ENCODE peak calls at places on chromosomes 16 and 17, in six cellular contexts. F is AG10803, D is right atrium auricular region, C is BJ, U is tibial nerve, I is cardiac muscle cell. Q is an unnamed sample.
A peak's percentile ranks its signal among the peaks of the same experiment; 100 is the strongest.

GRCh38 chr17:42068979-42069378 is 18.6 kb upstream of the C17orf113 start:
- DNase-seq in F (no peak), D (no peak), C (no peak), U (no peak), I (no peak), Q (no peak)

GRCh38 chr16:56950881-56951771 is 10.6 kb upstream of the CETP start:
- DNase-seq in F (peak; percentile 59), D (no peak), C (no peak), U (peak; percentile 41), I (peak; percentile 70), Q (peak; percentile 42)

GRCh38 chr16:17836868-17837602 is 366.3 kb upstream of the XYLT1 start:
- DNase-seq in F (peak; percentile 97), D (no peak), C (peak; percentile 92), U (no peak), I (peak; percentile 10), Q (peak; percentile 98)

GRCh38 chr17:3015890-3016289 is 47.5 kb downstream of the OR1D5 start:
- DNase-seq in F (peak; percentile 19), D (no peak), C (no peak), U (no peak), I (no peak), Q (no peak)

GRCh38 chr16:21222495-21223337 is 10.8 kb upstream of the ANKS4B start:
- DNase-seq in F (no peak), D (no peak), C (no peak), U (no peak), I (no peak), Q (no peak)

GRCh38 chr16:1612320-1613111 is at the start of gene CRAMP1:
- DNase-seq in F (no peak), D (no peak), C (no peak), U (no peak), I (peak; percentile 8), Q (no peak)

GRCh38 chr16:72372082-72372615 is 200.2 kb upstream of the PMFBP1 start:
- DNase-seq in F (no peak), D (no peak), C (no peak), U (no peak), I (peak; percentile 3), Q (no peak)

GRCh38 chr17:50201226-50201854 is at the start of gene COL1A1:
- DNase-seq in F (peak; percentile 95), D (peak; percentile 83), C (no peak), U (peak; percentile 76), I (peak; percentile 93), Q (peak; percentile 91)

GRCh38 chr16:67726106-67727034 is 7.3 kb upstream of the GFOD2 start:
- DNase-seq in F (no peak), D (no peak), C (no peak), U (no peak), I (no peak), Q (no peak)

GRCh38 chr17:1462164-1463112 is 6.4 kb upstream of the CRK start:
- DNase-seq in F (no peak), D (no peak), C (no peak), U (no peak), I (peak; percentile 47), Q (no peak)

GRCh38 chr17:63973930-63974593 is 1.3 kb upstream of the SCN4A start:
- DNase-seq in F (peak; percentile 28), D (no peak), C (no peak), U (no peak), I (no peak), Q (no peak)

GRCh38 chr16:15879255-15879804 is 9.1 kb downstream of the CEP20 start:
- DNase-seq in F (peak; percentile 96), D (no peak), C (peak; percentile 81), U (no peak), I (peak; percentile 82), Q (peak; percentile 84)

GRCh38 chr17:50763716-50764450 is 3.4 kb downstream of the ANKRD40CL start:
- DNase-seq in F (no peak), D (peak; percentile 58), C (no peak), U (no peak), I (no peak), Q (no peak)

GRCh38 chr17:58202859-58203258 is 10.3 kb downstream of the EPX start:
- DNase-seq in F (no peak), D (no peak), C (no peak), U (no peak), I (no peak), Q (no peak)

GRCh38 chr16:8795096-8795495 is 2.3 kb downstream of the TMEM186 start:
- DNase-seq in F (no peak), D (no peak), C (no peak), U (no peak), I (no peak), Q (no peak)

GRCh38 chr16:14071576-14072271 is 605 bp downstream of the MRTFB start:
- DNase-seq in F (no peak), D (no peak), C (no peak), U (no peak), I (no peak), Q (no peak)

GRCh38 chr16:76345093-76345735 is 68.0 kb downstream of the CNTNAP4 start:
- DNase-seq in F (no peak), D (peak; percentile 80), C (no peak), U (peak; percentile 66), I (peak; percentile 98), Q (peak; percentile 12)

GRCh38 chr16:3149193-3149530 is 14.3 kb downstream of the ZNF213 start:
- DNase-seq in F (no peak), D (no peak), C (no peak), U (no peak), I (no peak), Q (no peak)
- H3K4me3 ChIP-seq in F (no peak overlapping the region), D (no peak overlapping the region), C (no peak overlapping the region), U (peak overlapping the region; percentile 68), I (no peak overlapping the region), Q (no peak overlapping the region)

DNA sequence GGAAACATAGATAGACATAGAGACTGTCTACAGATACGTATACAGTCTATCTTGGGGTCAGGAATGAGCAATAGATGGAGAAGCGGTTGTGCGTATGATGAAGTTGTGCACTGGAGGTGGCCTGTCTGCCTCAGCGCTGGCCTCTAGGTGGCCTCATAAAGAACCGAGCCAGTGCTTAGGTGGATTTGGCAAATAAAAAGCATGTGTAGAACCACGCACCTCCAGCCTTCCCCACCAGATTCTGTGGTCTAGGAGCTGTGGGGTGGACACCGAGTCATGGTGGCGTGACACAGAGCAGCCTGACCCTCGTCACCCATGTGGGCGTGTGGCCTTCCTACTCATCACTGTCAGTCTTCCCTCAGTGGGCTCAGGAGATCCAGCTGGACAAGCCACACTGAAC is 34.0 kb downstream of the PGS1 start:
- DNase-seq in F (no peak), D (no peak), C (no peak), U (no peak), I (peak; percentile 36), Q (peak; percentile 20)
- TF ChIP-seq CTCF in F (peak; percentile 39), D (no peak), C (peak; percentile 49), U (peak; percentile 39), I (peak; percentile 45), Q (peak; percentile 65)

GRCh38 chr17:80498920-80499410 is 22.6 kb upstream of the NPTX1 start:
- DNase-seq in F (no peak), D (no peak), C (no peak), U (no peak), I (no peak), Q (no peak)
- H3K4me3 ChIP-seq in F (no peak overlapping the region), D (no peak overlapping the region), C (no peak overlapping the region), U (no peak overlapping the region), I (no peak overlapping the region), Q (no peak overlapping the region)

GRCh38 chr17:20908373-20909273 is 134.2 kb downstream of the USP22 start:
- DNase-seq in F (peak; percentile 76), D (peak; percentile 84), C (no peak), U (peak; percentile 67), I (peak; percentile 89), Q (peak; percentile 67)
- TF ChIP-seq CTCF in F (peak; percentile 66), D (peak; percentile 54), C (peak; percentile 83), U (peak; percentile 78), I (peak; percentile 79), Q (peak; percentile 85)

DNA sequence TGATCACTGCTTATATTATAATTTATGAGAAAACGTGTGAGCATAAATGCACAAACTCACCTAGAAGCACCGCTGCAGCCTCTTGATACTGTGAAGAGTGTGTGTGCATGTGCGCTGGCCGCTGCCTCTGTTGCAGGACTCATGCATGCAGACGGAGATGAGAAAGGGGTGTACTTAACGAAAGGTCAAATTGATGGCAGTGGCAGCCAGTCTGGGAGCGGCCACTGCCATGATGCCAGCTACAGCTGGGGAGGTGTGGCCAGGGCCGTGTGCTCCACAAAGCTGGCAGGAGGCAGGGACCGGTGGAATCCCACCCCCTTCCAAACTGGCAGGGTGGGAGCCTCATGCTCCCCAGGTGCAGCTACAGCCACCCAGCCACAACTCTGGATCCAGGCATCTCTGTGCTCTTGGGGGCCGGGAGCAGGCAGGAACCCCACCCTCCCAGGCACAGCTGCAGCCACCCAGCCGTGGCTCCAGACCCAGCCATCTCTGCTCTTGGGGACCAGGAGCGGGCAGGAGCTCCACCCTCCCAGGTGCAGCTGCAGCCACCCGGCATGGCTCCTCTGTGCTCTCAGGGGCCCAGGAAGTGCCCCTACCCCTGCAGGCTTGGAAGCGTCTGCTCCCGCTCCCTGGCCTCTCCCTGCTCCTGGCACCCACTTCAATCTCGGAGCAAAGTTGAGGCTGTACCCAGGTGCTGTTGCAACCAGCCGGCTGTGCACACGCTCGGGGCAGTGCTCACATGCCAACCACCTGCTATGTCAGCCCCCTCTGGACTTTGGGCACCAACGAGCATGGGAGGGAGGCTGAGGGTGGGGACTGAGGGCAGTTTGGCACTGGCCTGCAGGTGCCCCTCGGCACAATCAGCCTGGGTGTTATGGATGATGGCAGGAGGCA is 77.5 kb upstream of the CHMP6 start:
- DNase-seq in F (no peak), D (no peak), C (no peak), U (no peak), I (no peak), Q (no peak)
- H3K4me3 ChIP-seq in F (no peak overlapping the region), D (no peak overlapping the region), C (no peak overlapping the region), U (no peak overlapping the region), I (no peak overlapping the region), Q (no peak overlapping the region)

GRCh38 chr16:88610080-88610479 is 28.3 kb upstream of the IL17C start:
- DNase-seq in F (no peak), D (no peak), C (no peak), U (no peak), I (no peak), Q (no peak)
- TF ChIP-seq CTCF in F (no peak), D (no peak), C (peak; percentile 10), U (no peak), I (no peak), Q (peak; percentile 26)

DNA sequence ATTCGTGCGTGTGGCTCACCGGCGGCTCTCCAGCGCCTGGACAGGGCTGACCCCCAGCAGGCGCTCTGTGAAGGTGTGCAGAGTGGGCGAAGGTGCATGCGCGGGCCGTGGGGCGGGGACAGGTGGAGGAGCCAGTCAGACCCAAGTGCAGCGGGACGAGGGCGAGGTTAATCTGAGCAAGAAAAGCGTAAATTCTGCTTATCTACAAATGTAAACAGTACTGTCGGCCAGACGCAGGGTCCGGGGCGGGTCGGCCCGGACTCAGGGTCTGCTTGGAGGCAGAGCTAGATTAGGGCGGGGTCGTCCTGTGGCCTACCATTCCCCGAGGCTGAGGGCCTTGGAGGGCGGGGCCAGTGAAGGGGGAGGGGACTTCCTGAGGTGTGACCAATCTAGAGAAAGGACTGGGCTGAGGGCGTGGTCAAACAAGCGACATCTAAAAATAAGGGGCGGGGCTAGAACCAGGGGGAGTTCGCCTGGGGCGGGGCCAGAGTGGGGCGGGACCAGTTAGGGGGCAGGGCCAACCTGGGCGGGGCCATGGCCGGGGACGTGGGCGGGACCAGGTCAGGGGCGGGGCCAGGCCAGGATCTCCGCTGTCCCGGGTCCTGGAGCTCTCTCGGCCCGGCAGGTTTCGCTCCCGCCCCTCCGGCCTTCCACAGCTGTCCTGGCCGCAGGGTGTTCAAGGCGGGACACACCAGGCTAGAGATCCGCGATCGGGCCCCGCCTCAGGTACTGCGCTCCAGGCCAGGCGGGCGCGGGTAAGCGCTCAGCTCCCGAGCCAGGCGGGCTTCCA is at the start of gene SEC14L5:
- DNase-seq in F (peak; percentile 95), D (peak; percentile 97), C (peak; percentile 67), U (peak; percentile 98), I (peak; percentile 98), Q (peak; percentile 96)
- H3K4me3 ChIP-seq in F (peak within 1 kb of the TSS; percentile 68), D (peak within 1 kb of the TSS; percentile 53), C (peak within 1 kb of the TSS; percentile 60), U (peak within 1 kb of the TSS; percentile 38), I (peak within 1 kb of the TSS; percentile 33), Q (peak within 1 kb of the TSS; percentile 59)

GRCh38 chr16:30902070-30902972 is 5.9 kb downstream of the CTF1 start:
- DNase-seq in F (peak; percentile 60), D (no peak), C (no peak), U (peak; percentile 32), I (peak; percentile 79), Q (peak; percentile 28)
- TF ChIP-seq CTCF in F (peak; percentile 3), D (peak; percentile 21), C (no peak), U (peak; percentile 84), I (no peak), Q (peak; percentile 21)